ENCODE peak calls at places on chromosomes 16 and 17, in six cellular contexts. D is brain microvascular endothelial cell, Z is GM12865, H is lower lobe of right lung, O is ascending aorta, R is IMR-90. T is an unnamed sample.

GRCh38 chr17:64095144-64095882 is 34.6 kb downstream of the ERN1 start:
- DNase-seq in R (no peak), D (no peak), H (no peak), Z (peak), O (no peak), T (no peak)

GRCh38 chr17:21376835-21377690 is 906 bp downstream of the KCNJ12 start:
- DNase-seq in H (no peak), O (no peak), R (peak), Z (no peak), D (peak), T (no peak)

GRCh38 chr16:63458842-63459241 is 1422.6 kb upstream of the CDH8 start:
- DNase-seq in O (no peak), R (no peak), Z (no peak), H (no peak), D (no peak), T (no peak)

GRCh38 chr17:1055231-1055630 is 58.3 kb downstream of the TIMM22 start:
- DNase-seq in H (peak), O (no peak), D (no peak), Z (no peak), R (no peak), T (no peak)

GRCh38 chr16:49837673-49838360 is 18.1 kb downstream of the ZNF423 start:
- DNase-seq in Z (no peak), O (no peak), R (no peak), D (no peak), H (no peak), T (no peak)

GRCh38 chr16:88881675-88882357 is 15.4 kb upstream of the PABPN1L start:
- DNase-seq in Z (no peak), R (no peak), O (no peak), H (no peak), D (no peak), T (no peak)

GRCh38 chr17:17155568-17155967 is 50.6 kb downstream of the PLD6 start:
- DNase-seq in R (no peak), O (no peak), H (no peak), D (no peak), Z (no peak), T (no peak)

GRCh38 chr17:46866747-46867146 is 15.4 kb downstream of the WNT9B start:
- DNase-seq in H (no peak), Z (no peak), R (no peak), D (no peak), O (no peak), T (no peak)

GRCh38 chr17:71921726-71922320 is 199.0 kb upstream of the SOX9 start:
- DNase-seq in D (no peak), H (no peak), O (no peak), Z (peak), R (no peak), T (no peak)

GRCh38 chr16:67651039-67651438 is 6.1 kb downstream of the CARMIL2 start:
- DNase-seq in Z (no peak), D (no peak), O (no peak), R (no peak), H (peak), T (no peak)

GRCh38 chr16:68065716-68066305 is 19.4 kb upstream of the NFATC3 start:
- DNase-seq in O (no peak), Z (no peak), D (peak), H (no peak), R (peak), T (peak)

GRCh38 chr16:88971371-88972097 is 5.5 kb downstream of the CBFA2T3 start:
- DNase-seq in R (no peak), D (no peak), H (peak), O (no peak), Z (peak), T (no peak)

GRCh38 chr16:74480150-74481029 is 59.1 kb upstream of the CLEC18B start:
- DNase-seq in O (no peak), D (no peak), H (no peak), Z (no peak), R (no peak), T (no peak)

GRCh38 chr17:20091161-20092029 is 82.2 kb downstream of the SPECC1 start:
- DNase-seq in R (no peak), D (peak), H (no peak), Z (no peak), O (no peak), T (no peak)

GRCh38 chr17:74362811-74363498 is 1.3 kb upstream of the BTBD17 start:
- DNase-seq in H (no peak), Z (no peak), R (no peak), O (no peak), D (no peak), T (no peak)

GRCh38 chr17:50689956-50690886 is 17.5 kb downstream of the ANKRD40 start:
- DNase-seq in D (no peak), R (no peak), O (no peak), Z (no peak), H (no peak), T (no peak)

GRCh38 chr17:39660011-39660360 is 5.2 kb upstream of the TCAP start:
- DNase-seq in D (no peak), O (no peak), R (no peak), H (no peak), Z (no peak), T (no peak)
- H3K4me3 ChIP-seq in D (no peak), O (no peak), R (no peak), H (peak), Z (no peak), T (no peak)

DNA sequence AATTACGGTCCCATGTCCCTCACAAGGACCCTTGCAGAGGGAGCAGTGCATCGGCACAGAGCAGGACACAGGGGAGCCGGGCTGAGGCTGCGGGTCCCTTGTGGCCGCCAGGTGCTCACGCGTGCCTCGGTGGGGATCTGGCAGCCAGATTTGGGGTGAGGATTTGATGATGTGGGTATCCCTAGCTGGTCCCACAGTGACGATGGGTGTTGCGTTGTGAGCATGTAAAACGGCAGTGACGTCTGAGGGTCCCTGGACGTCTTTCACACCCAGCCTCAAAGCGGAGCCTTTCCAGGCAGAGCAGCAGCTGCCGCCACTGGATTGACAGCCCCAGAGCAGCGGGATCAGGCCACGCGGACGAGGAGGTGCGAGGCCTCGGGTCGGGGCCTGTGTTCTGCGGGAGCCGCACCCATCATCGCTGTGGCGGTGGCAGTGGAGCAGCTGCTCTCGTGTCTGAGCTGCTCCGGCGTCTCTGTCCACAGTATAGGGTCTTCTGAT is 54.6 kb downstream of the WDR45B start:
- DNase-seq in D (no peak), R (no peak), O (no peak), Z (no peak), H (peak), T (no peak)
- H3K4me3 ChIP-seq in D (peak), R (peak), O (peak), Z (peak), H (peak), T (peak)

DNA sequence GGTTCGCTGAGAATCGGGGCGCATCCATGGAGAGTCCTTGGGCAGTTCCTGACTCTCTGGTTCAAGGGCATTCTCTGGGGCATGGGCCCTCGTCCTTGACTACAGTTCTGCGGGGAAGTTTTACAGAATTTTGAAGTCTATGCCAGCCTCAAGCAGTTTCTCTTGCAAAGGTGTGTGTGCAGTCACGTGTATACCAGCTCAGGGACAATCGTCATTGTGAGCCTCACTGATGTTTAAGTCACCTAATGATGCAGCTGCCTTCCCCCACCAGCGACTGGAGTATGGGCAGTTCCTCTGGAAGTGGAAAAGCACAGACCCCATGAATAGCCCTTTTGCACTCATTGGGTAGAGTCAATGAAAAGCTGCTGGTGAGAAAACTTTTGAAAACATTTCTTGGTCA is 1.3 kb downstream of the PLCG2 start:
- DNase-seq in D (no peak), O (no peak), H (no peak), Z (peak), R (no peak), T (no peak)
- H3K4me3 ChIP-seq in D (no peak), O (no peak), H (peak), Z (peak), R (no peak), T (no peak)

GRCh38 chr16:22814330-22815105 is 556 bp downstream of the HS3ST2 start:
- DNase-seq in O (no peak), R (no peak), D (no peak), H (no peak), Z (no peak), T (no peak)

GRCh38 chr16:22815863-22816262 is 1.9 kb downstream of the HS3ST2 start:
- DNase-seq in D (no peak), Z (no peak), O (no peak), H (no peak), R (no peak), T (no peak)

GRCh38 chr16:22816475-22816874 is 2.5 kb downstream of the HS3ST2 start:
- DNase-seq in H (no peak), O (no peak), Z (no peak), R (no peak), D (no peak), T (no peak)

GRCh38 chr16:22813223-22813945 is 578 bp upstream of the HS3ST2 start:
- DNase-seq in O (no peak), D (no peak), R (peak), Z (peak), H (peak), T (no peak)

GRCh38 chr16:22813946-22814325 is at the start of gene HS3ST2:
- DNase-seq in Z (no peak), H (peak), R (no peak), D (no peak), O (no peak), T (no peak)
- H3K4me3 ChIP-seq in Z (no peak), H (peak), R (no peak), D (no peak), O (peak), T (no peak)

GRCh38 chr16:726438-727290 is at the start of the genes CCDC78 and HAGHL:
- DNase-seq in D (no peak), R (peak), Z (peak), O (no peak), H (peak), T (no peak)
- H3K4me3 ChIP-seq in D (peak), R (peak), Z (peak), O (peak), H (peak), T (peak)

GRCh38 chr17:59367657-59368045 is 36.2 kb downstream of the YPEL2 start:
- DNase-seq in R (no peak), D (no peak), Z (no peak), O (no peak), H (no peak), T (no peak)

GRCh38 chr17:59370580-59371299 is 39.3 kb downstream of the YPEL2 start:
- DNase-seq in O (no peak), R (no peak), Z (no peak), D (no peak), H (no peak), T (no peak)

GRCh38 chr17:59368218-59368857 is 36.9 kb downstream of the YPEL2 start:
- DNase-seq in D (no peak), O (no peak), H (no peak), R (no peak), Z (no peak), T (no peak)

GRCh38 chr17:59366773-59367656 is 35.6 kb downstream of the YPEL2 start:
- DNase-seq in R (peak), H (peak), O (no peak), Z (no peak), D (peak), T (no peak)

DNA sequence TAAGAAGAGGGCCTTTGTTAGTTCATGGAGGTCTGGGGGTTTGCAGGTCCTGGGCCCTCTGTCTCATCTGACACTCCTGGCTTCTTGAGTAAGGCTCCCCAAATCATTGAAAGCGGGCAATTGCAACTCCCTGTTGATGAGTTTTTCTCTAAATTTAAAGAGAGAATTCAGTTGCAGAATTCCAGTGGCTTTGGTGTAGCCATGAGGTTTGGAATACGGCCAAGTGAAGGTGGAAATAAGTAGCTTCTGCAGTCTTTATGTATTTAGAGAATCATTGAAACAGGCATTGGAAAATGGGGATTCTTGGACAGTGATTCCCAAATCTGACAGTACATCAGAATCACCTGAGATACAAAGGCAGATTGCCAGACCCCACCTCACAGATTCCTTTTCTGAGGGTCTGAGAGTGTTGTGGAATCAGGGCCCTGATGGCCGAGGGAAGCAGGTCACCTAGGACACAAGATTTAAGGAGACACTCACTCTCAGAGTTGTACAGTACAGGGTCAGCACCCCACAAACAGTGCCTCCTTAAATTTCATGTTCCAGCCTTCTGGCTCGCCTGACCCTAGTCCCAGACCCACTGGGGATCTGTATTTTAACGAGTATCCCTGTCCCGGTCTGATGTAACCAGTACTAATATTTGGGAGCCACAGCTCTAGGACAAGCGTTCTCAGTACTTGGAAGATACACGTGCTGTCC is 37.7 kb downstream of the YPEL2 start:
- DNase-seq in R (no peak), Z (no peak), H (no peak), O (no peak), D (no peak), T (peak)
- H3K4me3 ChIP-seq in R (no peak), Z (no peak), H (no peak), O (no peak), D (no peak), T (no peak)

GRCh38 chr17:78120971-78121800 is 7.4 kb downstream of the TMC6 start:
- DNase-seq in O (no peak), H (no peak), Z (peak), D (no peak), R (no peak), T (no peak)
- H3K4me3 ChIP-seq in O (no peak), H (peak), Z (peak), D (no peak), R (no peak), T (no peak)

GRCh38 chr16:79602615-79603014 is 2.1 kb upstream of the MAF start:
- DNase-seq in O (no peak), R (no peak), Z (no peak), D (no peak), H (no peak), T (no peak)
- H3K4me3 ChIP-seq in O (peak), R (no peak), Z (no peak), D (peak), H (peak), T (peak)

GRCh38 chr17:30237296-30238002 is 2.0 kb upstream of the SLC6A4 start:
- DNase-seq in Z (no peak), O (no peak), H (no peak), R (no peak), D (no peak), T (no peak)
- H3K4me3 ChIP-seq in Z (no peak), O (no peak), H (peak), R (no peak), D (no peak), T (no peak)

T was measured in astrocyte of the cerebellum.